ENCODE peak calls at places on chromosomes 16 and 17, in six cellular contexts. One of them, this sample, is unnamed.

GRCh38 chr17:81868674-81869220 is 2.4 kb downstream of the ARHGDIA start:
- DNase-seq in endodermal cell: peak; percentile 88
- DNase-seq in CD8-positive, alpha-beta T cell: no peak
- DNase-seq in A673: no peak
- DNase-seq in body of pancreas: peak; percentile 51
- DNase-seq in trophoblast cell: peak; percentile 58
- DNase-seq in this sample: peak; percentile 63

GRCh38 chr16:85210423-85211169 is 98.3 kb upstream of the CIBAR2 start:
- DNase-seq in endodermal cell: no peak
- DNase-seq in CD8-positive, alpha-beta T cell: no peak
- DNase-seq in A673: no peak
- DNase-seq in body of pancreas: no peak
- DNase-seq in trophoblast cell: peak; percentile 50
- DNase-seq in this sample: no peak

GRCh38 chr16:70793851-70794502 is 7.0 kb downstream of the VAC14 start:
- DNase-seq in endodermal cell: no peak
- DNase-seq in CD8-positive, alpha-beta T cell: no peak
- DNase-seq in A673: no peak
- DNase-seq in body of pancreas: no peak
- DNase-seq in trophoblast cell: no peak
- DNase-seq in this sample: no peak

GRCh38 chr17:31508310-31509094 is 117.0 kb downstream of the RAB11FIP4 start:
- DNase-seq in endodermal cell: peak; percentile 86
- DNase-seq in CD8-positive, alpha-beta T cell: peak; percentile 82
- DNase-seq in A673: no peak
- DNase-seq in body of pancreas: no peak
- DNase-seq in trophoblast cell: peak; percentile 21
- DNase-seq in this sample: no peak

GRCh38 chr17:75361996-75362395 is 43.5 kb downstream of the GRB2 start:
- DNase-seq in endodermal cell: no peak
- DNase-seq in CD8-positive, alpha-beta T cell: no peak
- DNase-seq in A673: no peak
- DNase-seq in body of pancreas: no peak
- DNase-seq in trophoblast cell: peak; percentile 20
- DNase-seq in this sample: no peak

GRCh38 chr16:12575288-12575687 is 228.4 kb downstream of the CPPED1 start:
- DNase-seq in endodermal cell: no peak
- DNase-seq in CD8-positive, alpha-beta T cell: no peak
- DNase-seq in A673: peak; percentile 12
- DNase-seq in body of pancreas: no peak
- DNase-seq in trophoblast cell: no peak
- DNase-seq in this sample: no peak

GRCh38 chr16:67548265-67549126 is 13.8 kb upstream of the CTCF start:
- DNase-seq in endodermal cell: no peak
- DNase-seq in CD8-positive, alpha-beta T cell: no peak
- DNase-seq in A673: no peak
- DNase-seq in body of pancreas: no peak
- DNase-seq in trophoblast cell: no peak
- DNase-seq in this sample: no peak

GRCh38 chr16:22123146-22123545 is 30.8 kb downstream of the VWA3A start:
- DNase-seq in endodermal cell: no peak
- DNase-seq in CD8-positive, alpha-beta T cell: no peak
- DNase-seq in A673: peak; percentile 45
- DNase-seq in body of pancreas: no peak
- DNase-seq in trophoblast cell: no peak
- DNase-seq in this sample: no peak

GRCh38 chr17:39001703-39002637 is 34.8 kb upstream of the FBXO47 start:
- DNase-seq in endodermal cell: peak; percentile 68
- DNase-seq in CD8-positive, alpha-beta T cell: no peak
- DNase-seq in A673: peak; percentile 19
- DNase-seq in body of pancreas: peak; percentile 77
- DNase-seq in trophoblast cell: peak; percentile 64
- DNase-seq in this sample: no peak

GRCh38 chr17:2591040-2591640 is 2.3 kb upstream of the PAFAH1B1 start:
- DNase-seq in endodermal cell: peak; percentile 41
- DNase-seq in CD8-positive, alpha-beta T cell: no peak
- DNase-seq in A673: no peak
- DNase-seq in body of pancreas: no peak
- DNase-seq in trophoblast cell: peak; percentile 89
- DNase-seq in this sample: no peak

GRCh38 chr17:851986-852385 is 69.8 kb downstream of the MRM3 start:
- DNase-seq in endodermal cell: no peak
- DNase-seq in CD8-positive, alpha-beta T cell: no peak
- DNase-seq in A673: no peak
- DNase-seq in body of pancreas: no peak
- DNase-seq in trophoblast cell: no peak
- DNase-seq in this sample: no peak
- H3K4me3 ChIP-seq in endodermal cell: no peak overlapping the region
- H3K4me3 ChIP-seq in CD8-positive, alpha-beta T cell: no peak overlapping the region
- H3K4me3 ChIP-seq in A673: no peak overlapping the region
- H3K4me3 ChIP-seq in body of pancreas: no peak overlapping the region
- H3K4me3 ChIP-seq in trophoblast cell: no peak overlapping the region
- H3K4me3 ChIP-seq in this sample: no peak overlapping the region

DNA sequence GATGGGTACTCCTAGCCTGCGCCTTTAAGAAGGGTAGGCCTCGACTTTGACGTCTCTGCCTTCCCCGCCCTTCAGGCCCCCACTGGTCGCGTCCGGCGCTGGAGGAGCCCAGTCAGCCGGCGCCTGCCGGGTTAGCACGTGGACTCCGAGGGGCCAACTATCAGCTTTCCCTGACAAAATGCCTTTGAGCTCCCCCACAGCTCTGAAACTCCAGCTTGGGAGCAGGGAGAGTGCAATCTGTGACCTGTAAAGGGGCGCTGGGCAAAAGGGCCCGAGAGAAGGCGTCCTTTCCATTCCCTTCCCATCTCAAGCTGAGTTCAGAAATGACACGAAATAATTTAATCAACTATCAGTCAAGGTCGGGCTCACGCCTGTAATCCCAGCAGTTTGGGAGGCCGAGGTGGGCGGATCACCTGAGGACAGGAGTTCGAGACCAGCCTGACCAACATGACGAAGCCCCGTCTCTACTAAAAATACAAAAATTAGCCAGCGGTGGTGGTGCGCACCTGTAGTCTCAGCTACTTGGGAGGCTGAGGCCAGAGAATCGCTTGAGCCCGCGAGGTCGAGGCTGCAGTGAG is 2.3 kb upstream of the SLC25A39 start:
- DNase-seq in endodermal cell: peak; percentile 100
- DNase-seq in CD8-positive, alpha-beta T cell: peak; percentile 96
- DNase-seq in A673: peak; percentile 95
- DNase-seq in body of pancreas: peak; percentile 98
- DNase-seq in trophoblast cell: peak; percentile 96
- DNase-seq in this sample: peak; percentile 96
- H3K4me3 ChIP-seq in endodermal cell: no peak overlapping the region
- H3K4me3 ChIP-seq in CD8-positive, alpha-beta T cell: no peak overlapping the region
- H3K4me3 ChIP-seq in A673: no peak overlapping the region
- H3K4me3 ChIP-seq in body of pancreas: no peak overlapping the region
- H3K4me3 ChIP-seq in trophoblast cell: no peak overlapping the region
- H3K4me3 ChIP-seq in this sample: no peak overlapping the region

GRCh38 chr17:32820440-32820839 is 56.5 kb downstream of the MYO1D start:
- DNase-seq in endodermal cell: no peak
- DNase-seq in CD8-positive, alpha-beta T cell: no peak
- DNase-seq in A673: no peak
- DNase-seq in body of pancreas: no peak
- DNase-seq in trophoblast cell: no peak
- DNase-seq in this sample: no peak

GRCh38 chr17:32819787-32820186 is 57.1 kb downstream of the MYO1D start:
- DNase-seq in endodermal cell: no peak
- DNase-seq in CD8-positive, alpha-beta T cell: no peak
- DNase-seq in A673: no peak
- DNase-seq in body of pancreas: no peak
- DNase-seq in trophoblast cell: no peak
- DNase-seq in this sample: no peak

GRCh38 chr17:32826076-32826475 is 50.8 kb downstream of the MYO1D start:
- DNase-seq in endodermal cell: no peak
- DNase-seq in CD8-positive, alpha-beta T cell: no peak
- DNase-seq in A673: no peak
- DNase-seq in body of pancreas: no peak
- DNase-seq in trophoblast cell: no peak
- DNase-seq in this sample: no peak

GRCh38 chr17:32824334-32824733 is 52.6 kb downstream of the MYO1D start:
- DNase-seq in endodermal cell: no peak
- DNase-seq in CD8-positive, alpha-beta T cell: no peak
- DNase-seq in A673: no peak
- DNase-seq in body of pancreas: no peak
- DNase-seq in trophoblast cell: no peak
- DNase-seq in this sample: no peak

DNA sequence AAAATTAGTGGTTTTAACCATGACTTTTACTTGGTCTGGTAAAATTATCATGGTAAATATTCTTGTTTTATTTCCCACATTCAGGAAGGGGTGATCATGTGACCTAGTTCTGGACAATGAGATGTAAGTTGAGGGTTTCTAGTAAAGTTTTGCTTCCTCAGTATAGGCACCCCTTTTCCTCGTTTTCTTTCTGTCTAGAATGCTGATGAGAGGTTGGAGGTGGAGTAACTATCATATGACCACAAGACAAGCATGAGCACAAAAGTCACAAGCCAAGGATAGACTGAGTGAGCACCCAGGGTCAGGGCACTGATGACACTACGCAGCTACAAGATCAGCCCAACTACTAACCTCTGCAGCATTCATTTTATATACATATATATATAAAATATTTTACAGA is 53.9 kb downstream of the MYO1D start:
- DNase-seq in endodermal cell: no peak
- DNase-seq in CD8-positive, alpha-beta T cell: no peak
- DNase-seq in A673: no peak
- DNase-seq in body of pancreas: no peak
- DNase-seq in trophoblast cell: no peak
- DNase-seq in this sample: no peak
- H3K4me3 ChIP-seq in endodermal cell: no peak overlapping the region
- H3K4me3 ChIP-seq in CD8-positive, alpha-beta T cell: no peak overlapping the region
- H3K4me3 ChIP-seq in A673: no peak overlapping the region
- H3K4me3 ChIP-seq in body of pancreas: no peak overlapping the region
- H3K4me3 ChIP-seq in trophoblast cell: no peak overlapping the region
- H3K4me3 ChIP-seq in this sample: no peak overlapping the region

DNA sequence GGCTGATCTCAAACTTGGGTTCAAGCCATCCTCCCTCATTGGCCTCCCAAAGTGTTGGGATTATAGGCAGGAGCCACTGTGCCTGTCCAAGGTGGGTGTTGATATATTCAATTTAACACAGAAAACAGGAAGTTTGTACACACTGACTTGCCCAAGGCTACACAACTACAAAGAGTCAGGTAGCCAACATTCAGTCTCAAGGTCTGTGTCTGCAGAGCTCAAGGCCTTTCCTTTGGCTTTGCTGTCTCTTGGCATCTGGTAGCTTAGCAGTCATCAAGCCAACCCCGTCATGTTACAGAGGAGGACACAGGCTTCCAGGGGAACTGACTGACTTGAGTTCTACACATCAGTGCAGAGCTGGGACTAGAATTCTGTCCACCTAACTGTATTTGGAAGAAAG is 11.9 kb upstream of the MEFV start:
- DNase-seq in endodermal cell: no peak
- DNase-seq in CD8-positive, alpha-beta T cell: no peak
- DNase-seq in A673: no peak
- DNase-seq in body of pancreas: no peak
- DNase-seq in trophoblast cell: no peak
- DNase-seq in this sample: no peak
- H3K4me3 ChIP-seq in endodermal cell: no peak overlapping the region
- H3K4me3 ChIP-seq in CD8-positive, alpha-beta T cell: no peak overlapping the region
- H3K4me3 ChIP-seq in A673: no peak overlapping the region
- H3K4me3 ChIP-seq in body of pancreas: no peak overlapping the region
- H3K4me3 ChIP-seq in trophoblast cell: no peak overlapping the region
- H3K4me3 ChIP-seq in this sample: no peak overlapping the region

GRCh38 chr17:36921131-36921851 is 16.0 kb upstream of the LHX1 start:
- DNase-seq in endodermal cell: peak; percentile 89
- DNase-seq in CD8-positive, alpha-beta T cell: no peak
- DNase-seq in A673: no peak
- DNase-seq in body of pancreas: no peak
- DNase-seq in trophoblast cell: peak; percentile 60
- DNase-seq in this sample: no peak
- H3K4me3 ChIP-seq in endodermal cell: peak overlapping the region; percentile 32
- H3K4me3 ChIP-seq in CD8-positive, alpha-beta T cell: no peak overlapping the region
- H3K4me3 ChIP-seq in A673: no peak overlapping the region
- H3K4me3 ChIP-seq in body of pancreas: no peak overlapping the region
- H3K4me3 ChIP-seq in trophoblast cell: no peak overlapping the region
- H3K4me3 ChIP-seq in this sample: no peak overlapping the region

This sample was measured in BE2C.